ENCODE peak calls at places on chromosomes 7 and 10, in six cellular contexts. N is neuronal stem cell, X is mesenchymal stem cell, Y is IMR-90, B is mesendoderm, L is H1. P is an unnamed sample.
A peak's percentile ranks its signal among the peaks of the same experiment; 100 is the strongest.

GRCh38 chr7:47153571-47153970 is 428.3 kb downstream of the TNS3 start:
- DNase-seq in X (no peak), B (peak; percentile 79), N (no peak), Y (no peak), L (peak; percentile 56), P (peak; percentile 83)

GRCh38 chr7:140155428-140155827 is 21.4 kb downstream of the KDM7A start:
- DNase-seq in Y (no peak), L (no peak), N (no peak), X (no peak), B (no peak), P (no peak)

GRCh38 chr7:113764401-113765035 is 154.3 kb downstream of the PPP1R3A start:
- DNase-seq in X (no peak), B (no peak), L (no peak), N (no peak), Y (no peak), P (no peak)

GRCh38 chr10:73234695-73235094 is 12.4 kb downstream of the DNAJC9 start:
- DNase-seq in B (no peak), Y (no peak), X (no peak), N (no peak), L (no peak), P (no peak)

GRCh38 chr7:135666156-135666555 is 3.8 kb downstream of the STMP1 start:
- DNase-seq in L (no peak), B (no peak), X (no peak), Y (peak; percentile 16), N (no peak), P (no peak)

GRCh38 chr7:36969376-36969775 is 245.1 kb upstream of the AOAH start:
- DNase-seq in X (no peak), Y (no peak), N (no peak), B (no peak), L (no peak), P (no peak)

GRCh38 chr10:22824984-22825383 is 102.9 kb upstream of the ARMC3 start:
- DNase-seq in L (no peak), X (peak; percentile 41), Y (peak; percentile 74), B (no peak), N (no peak), P (no peak)

GRCh38 chr7:42020067-42020466 is 216.9 kb downstream of the GLI3 start:
- DNase-seq in L (no peak), Y (no peak), N (no peak), X (no peak), B (no peak), P (no peak)

GRCh38 chr10:103926722-103927319 is 8.8 kb upstream of the STN1 start:
- DNase-seq in X (no peak), N (no peak), Y (no peak), L (no peak), B (no peak), P (no peak)

GRCh38 chr7:50352282-50352681 is 47.8 kb downstream of the IKZF1 start:
- DNase-seq in B (no peak), X (no peak), Y (no peak), N (no peak), L (no peak), P (no peak)

GRCh38 chr7:114790526-114790925 is 131.4 kb upstream of the MDFIC start:
- DNase-seq in B (no peak), N (no peak), L (no peak), Y (no peak), X (no peak), P (no peak)

GRCh38 chr10:46555366-46555712 is 1.1 kb downstream of the GPRIN2 start:
- DNase-seq in N (no peak), B (peak; percentile 57), Y (no peak), L (no peak), X (no peak), P (peak; percentile 56)

GRCh38 chr7:33423646-33424020 is 294.3 kb downstream of the BBS9 start:
- DNase-seq in B (peak; percentile 67), Y (no peak), L (peak; percentile 67), X (no peak), N (no peak), P (no peak)

GRCh38 chr7:47577351-47577919 is 4.5 kb downstream of the TNS3 start:
- DNase-seq in L (no peak), B (no peak), Y (no peak), N (no peak), X (no peak), P (no peak)

GRCh38 chr10:47253651-47254375 is 46.2 kb upstream of the GDF10 start:
- DNase-seq in B (peak; percentile 18), N (no peak), Y (peak; percentile 41), L (peak; percentile 43), X (no peak), P (no peak)

GRCh38 chr10:127577376-127577775 is 28.3 kb downstream of the NPS start:
- DNase-seq in Y (peak; percentile 25), L (no peak), B (no peak), X (peak; percentile 9), N (no peak), P (no peak)

GRCh38 chr7:111090834-111091233 is at the start of gene LRRN3:
- DNase-seq in B (no peak), X (peak; percentile 9), Y (peak; percentile 61), L (no peak), N (no peak), P (peak; percentile 24)

GRCh38 chr7:24965831-24966708 is 13.9 kb downstream of the OSBPL3 start:
- DNase-seq in B (peak; percentile 30), X (no peak), N (no peak), L (no peak), Y (peak; percentile 15), P (peak; percentile 28)

GRCh38 chr10:12629767-12630165 is 280.4 kb downstream of the CAMK1D start:
- DNase-seq in N (no peak), X (no peak), L (no peak), B (no peak), Y (no peak), P (no peak)

GRCh38 chr7:67823345-67823744 is 826.7 kb downstream of the TYW1 start:
- DNase-seq in Y (no peak), L (no peak), B (no peak), N (no peak), X (no peak), P (no peak)

GRCh38 chr10:31291123-31291522 is 27.9 kb upstream of the ZEB1 start:
- DNase-seq in Y (no peak), B (no peak), L (no peak), X (no peak), N (no peak), P (no peak)

DNA sequence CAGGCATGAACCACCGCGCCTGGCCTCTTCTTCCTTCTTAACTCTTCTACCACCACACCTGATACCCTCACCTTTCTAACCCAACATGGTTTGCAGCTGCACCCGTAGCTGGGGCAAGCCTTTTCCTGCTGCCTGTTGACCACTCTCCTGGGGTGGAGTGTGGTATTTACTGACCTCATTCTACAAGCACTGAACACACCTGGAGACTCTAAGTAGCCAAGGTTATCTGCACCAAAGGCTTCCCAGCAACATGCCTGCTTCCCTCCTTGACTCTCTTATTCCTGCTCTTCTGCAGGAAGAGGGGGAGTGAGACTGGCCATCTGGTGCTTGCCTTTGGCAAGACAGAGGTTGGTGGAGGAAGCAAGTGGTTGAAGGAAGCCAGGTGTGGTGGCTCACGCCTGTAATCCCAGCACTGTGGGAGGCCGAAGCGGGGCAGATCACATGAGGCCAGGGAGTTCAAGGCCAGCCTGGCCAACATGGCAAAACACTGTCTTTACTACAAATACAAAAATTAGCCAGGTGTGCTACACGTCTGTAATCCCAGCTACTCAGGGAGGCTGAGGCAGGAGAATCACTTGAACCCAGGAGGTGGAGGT is 10.1 kb downstream of the ACTR1A start:
- DNase-seq in N (no peak), X (no peak), B (no peak), Y (no peak), L (no peak), P (no peak)
- H3K18ac ChIP-seq in N (no peak overlapping the region), X (no peak overlapping the region), B (no peak overlapping the region), Y (no peak overlapping the region), L (no peak overlapping the region), P (no peak overlapping the region)

DNA sequence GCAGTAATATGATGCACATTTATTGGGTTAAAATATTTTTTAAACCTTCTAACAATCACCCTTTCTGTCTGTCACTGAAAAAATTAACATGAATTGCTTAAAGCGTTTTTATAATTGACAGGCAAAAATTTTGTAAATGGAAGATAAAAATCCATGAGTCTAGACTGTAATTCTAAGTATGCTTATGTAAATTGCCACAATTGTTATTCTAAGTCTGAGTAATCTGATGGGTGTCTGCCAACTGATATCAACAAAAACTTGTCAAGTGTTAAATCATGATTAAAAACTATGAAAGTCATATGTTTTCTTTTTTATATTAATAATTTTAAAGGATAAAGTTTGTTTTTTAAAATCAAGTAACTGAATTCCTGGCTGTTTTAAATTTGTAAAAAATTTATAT is 208.2 kb downstream of the CDK14 start:
- DNase-seq in Y (peak; percentile 46), L (no peak), X (no peak), N (no peak), B (no peak), P (no peak)
- H2BK15ac ChIP-seq in Y (no peak overlapping the region), L (no peak overlapping the region), X (no peak overlapping the region), N (no peak overlapping the region), B (no peak overlapping the region), P (no peak overlapping the region)

GRCh38 chr10:95451568-95452524 is 109.3 kb downstream of the SORBS1 start:
- DNase-seq in Y (no peak), L (no peak), X (no peak), N (no peak), B (no peak), P (no peak)
- H3K4me1 ChIP-seq in Y (no peaks in the 10 kb centered on the region), L (no peaks in the 10 kb centered on the region), X (peaks cover 5% of the 10 kb centered on the region), N (peaks cover 2% of the 10 kb centered on the region), B (peaks cover 6% of the 10 kb centered on the region), P (peaks cover 2% of the 10 kb centered on the region)

GRCh38 chr7:99409192-99409572 is 413 bp downstream of the BUD31 start:
- DNase-seq in Y (no peak), N (no peak), B (peak; percentile 32), L (no peak), X (no peak), P (no peak)

GRCh38 chr7:99406557-99406956 is 1.8 kb downstream of the PDAP1 start:
- DNase-seq in N (no peak), Y (no peak), X (no peak), L (no peak), B (no peak), P (no peak)

GRCh38 chr7:99409814-99410213 is 1.0 kb downstream of the BUD31 start:
- DNase-seq in Y (no peak), B (no peak), N (no peak), X (no peak), L (no peak), P (no peak)

GRCh38 chr7:99407849-99408346 is 499 bp downstream of the PDAP1 start:
- DNase-seq in L (no peak), N (no peak), X (peak; percentile 82), B (peak; percentile 67), Y (peak; percentile 86), P (no peak)

DNA sequence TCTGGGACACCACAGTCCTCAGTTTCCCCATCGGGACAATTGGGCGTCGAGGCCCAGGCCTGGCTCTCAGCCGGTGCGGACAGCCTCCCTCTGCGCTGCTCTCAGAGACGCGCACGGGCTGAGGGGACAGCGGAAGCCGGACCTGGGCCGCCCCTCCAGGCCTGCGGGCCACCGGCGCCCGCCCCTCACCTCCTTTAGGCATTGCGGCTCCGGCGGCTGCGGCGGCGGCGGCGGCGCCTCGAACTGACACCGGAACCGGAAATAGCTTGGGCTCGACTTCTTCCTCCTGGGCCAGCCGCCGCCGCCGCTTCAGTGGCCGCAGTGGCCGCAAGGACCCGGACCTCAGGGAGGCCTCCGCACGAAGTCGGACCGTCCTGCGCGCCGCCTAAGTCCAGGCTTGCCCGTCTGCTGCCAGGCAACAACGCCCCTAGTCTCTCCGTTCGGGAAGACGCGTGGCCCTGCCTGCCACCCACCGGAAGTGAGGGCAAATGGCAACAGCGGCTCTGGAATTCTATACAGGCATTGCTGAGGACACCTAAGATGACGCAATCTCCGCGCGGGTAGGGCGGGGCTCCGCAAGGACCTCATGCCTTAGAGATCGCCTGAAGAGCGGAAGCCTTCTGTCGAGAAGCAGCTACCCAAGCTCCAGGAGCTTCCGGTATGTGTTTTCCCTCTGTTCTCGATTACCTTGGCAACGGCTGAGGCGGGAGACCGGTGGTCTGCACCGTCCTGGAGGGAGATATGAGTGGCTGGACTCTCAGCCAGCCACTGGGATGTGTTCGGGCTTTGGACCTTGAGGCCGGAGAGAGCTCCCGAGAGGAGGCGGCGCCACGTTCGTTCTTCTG is at the start of the genes BUD31 and PDAP1:
- DNase-seq in Y (peak; percentile 95), N (peak; percentile 97), X (peak; percentile 97), L (peak; percentile 94), B (peak; percentile 99), P (peak; percentile 95)
- H3K18ac ChIP-seq in Y (peak within 1 kb of the TSS; percentile 95), N (peak within 1 kb of the TSS; percentile 99), X (peak within 1 kb of the TSS; percentile 95), L (peak within 1 kb of the TSS; percentile 100), B (peak within 1 kb of the TSS; percentile 88), P (peak within 1 kb of the TSS; percentile 100)

P was measured in H9.